ENCODE peak calls at places on chromosome 12, in five cellular contexts. One of them, this sample, is unnamed.

GRCh38 chr12:98002887-98003493 is 512.4 kb upstream of the TMPO start:
- DNase-seq in left lung: no peak
- DNase-seq in heart left ventricle: no peak
- DNase-seq in esophagus squamous epithelium: no peak
- DNase-seq in HepG2: peak; percentile 36
- DNase-seq in this sample: no peak

GRCh38 chr12:65825573-65826512 is 1.6 kb downstream of the HMGA2 start:
- DNase-seq in esophagus squamous epithelium: no peak
- DNase-seq in heart left ventricle: peak; percentile 18
- DNase-seq in left lung: peak; percentile 82
- DNase-seq in HepG2: no peak
- DNase-seq in this sample: peak; percentile 30

GRCh38 chr12:111429760-111430417 is 24.2 kb downstream of the SH2B3 start:
- DNase-seq in heart left ventricle: no peak
- DNase-seq in esophagus squamous epithelium: no peak
- DNase-seq in left lung: no peak
- DNase-seq in HepG2: no peak
- DNase-seq in this sample: no peak

GRCh38 chr12:25866586-25867378 is 91.7 kb upstream of the RASSF8 start:
- DNase-seq in heart left ventricle: no peak
- DNase-seq in esophagus squamous epithelium: no peak
- DNase-seq in left lung: no peak
- DNase-seq in HepG2: no peak
- DNase-seq in this sample: no peak

GRCh38 chr12:123449103-123449736 is 8.7 kb upstream of the SNRNP35 start:
- DNase-seq in esophagus squamous epithelium: no peak
- DNase-seq in left lung: no peak
- DNase-seq in heart left ventricle: no peak
- DNase-seq in HepG2: peak; percentile 69
- DNase-seq in this sample: no peak

GRCh38 chr12:18389820-18390219 is 128.5 kb downstream of the PIK3C2G start:
- DNase-seq in left lung: no peak
- DNase-seq in heart left ventricle: no peak
- DNase-seq in HepG2: no peak
- DNase-seq in esophagus squamous epithelium: no peak
- DNase-seq in this sample: no peak

GRCh38 chr12:92570056-92570753 is 132.6 kb upstream of the PLEKHG7 start:
- DNase-seq in left lung: no peak
- DNase-seq in HepG2: peak; percentile 67
- DNase-seq in esophagus squamous epithelium: no peak
- DNase-seq in heart left ventricle: peak; percentile 71
- DNase-seq in this sample: no peak

GRCh38 chr12:28378749-28379148 is 188.5 kb downstream of the CCDC91 start:
- DNase-seq in heart left ventricle: no peak
- DNase-seq in left lung: no peak
- DNase-seq in esophagus squamous epithelium: no peak
- DNase-seq in HepG2: no peak
- DNase-seq in this sample: no peak

GRCh38 chr12:29698756-29699155 is 85.0 kb downstream of the TMTC1 start:
- DNase-seq in esophagus squamous epithelium: no peak
- DNase-seq in HepG2: no peak
- DNase-seq in left lung: no peak
- DNase-seq in heart left ventricle: no peak
- DNase-seq in this sample: no peak

GRCh38 chr12:51593539-51593938 is 2.5 kb downstream of the SCN8A start:
- DNase-seq in heart left ventricle: peak; percentile 21
- DNase-seq in left lung: no peak
- DNase-seq in esophagus squamous epithelium: no peak
- DNase-seq in HepG2: peak; percentile 20
- DNase-seq in this sample: no peak

GRCh38 chr12:54018608-54018984 is 9.6 kb upstream of the HOXC6 start:
- DNase-seq in heart left ventricle: no peak
- DNase-seq in esophagus squamous epithelium: no peak
- DNase-seq in HepG2: no peak
- DNase-seq in left lung: peak; percentile 21
- DNase-seq in this sample: peak; percentile 70

GRCh38 chr12:89427508-89428156 is 75.3 kb upstream of the DUSP6 start:
- DNase-seq in left lung: no peak
- DNase-seq in HepG2: no peak
- DNase-seq in esophagus squamous epithelium: no peak
- DNase-seq in heart left ventricle: no peak
- DNase-seq in this sample: no peak

GRCh38 chr12:47935196-47935595 is 28.2 kb upstream of the TMEM106C start:
- DNase-seq in heart left ventricle: peak; percentile 54
- DNase-seq in HepG2: peak; percentile 33
- DNase-seq in esophagus squamous epithelium: no peak
- DNase-seq in left lung: no peak
- DNase-seq in this sample: peak; percentile 45

GRCh38 chr12:131493068-131493826 is 217.6 kb upstream of the SFSWAP start:
- DNase-seq in heart left ventricle: no peak
- DNase-seq in HepG2: no peak
- DNase-seq in left lung: no peak
- DNase-seq in esophagus squamous epithelium: no peak
- DNase-seq in this sample: no peak

GRCh38 chr12:122895290-122895689 is 634 bp downstream of the VPS37B start:
- DNase-seq in left lung: no peak
- DNase-seq in heart left ventricle: no peak
- DNase-seq in esophagus squamous epithelium: no peak
- DNase-seq in HepG2: no peak
- DNase-seq in this sample: no peak

GRCh38 chr12:51536159-51536558 is 54.9 kb upstream of the SCN8A start:
- DNase-seq in heart left ventricle: no peak
- DNase-seq in esophagus squamous epithelium: no peak
- DNase-seq in HepG2: no peak
- DNase-seq in left lung: no peak
- DNase-seq in this sample: no peak

GRCh38 chr12:15701721-15702156 is 87.4 kb downstream of the EPS8 start:
- DNase-seq in heart left ventricle: no peak
- DNase-seq in HepG2: no peak
- DNase-seq in left lung: no peak
- DNase-seq in esophagus squamous epithelium: no peak
- DNase-seq in this sample: no peak

GRCh38 chr12:100716949-100717732 is 77.4 kb upstream of the ANO4 start:
- DNase-seq in esophagus squamous epithelium: no peak
- DNase-seq in heart left ventricle: no peak
- DNase-seq in HepG2: no peak
- DNase-seq in left lung: peak; percentile 74
- DNase-seq in this sample: no peak

GRCh38 chr12:123389560-123390351 is 5.8 kb downstream of the KMT5A start:
- DNase-seq in esophagus squamous epithelium: no peak
- DNase-seq in HepG2: peak; percentile 45
- DNase-seq in heart left ventricle: peak; percentile 59
- DNase-seq in left lung: peak; percentile 91
- DNase-seq in this sample: peak; percentile 43

GRCh38 chr12:48125985-48126384 is 6.8 kb downstream of the PFKM start:
- DNase-seq in HepG2: no peak
- DNase-seq in esophagus squamous epithelium: no peak
- DNase-seq in heart left ventricle: peak; percentile 67
- DNase-seq in left lung: no peak
- DNase-seq in this sample: peak; percentile 91

GRCh38 chr12:53624956-53625355 is 1.2 kb downstream of the ATF7 start:
- DNase-seq in left lung: no peak
- DNase-seq in esophagus squamous epithelium: no peak
- DNase-seq in heart left ventricle: no peak
- DNase-seq in HepG2: no peak
- DNase-seq in this sample: no peak

GRCh38 chr12:72134934-72135333 is 137.2 kb upstream of the TRHDE start:
- DNase-seq in esophagus squamous epithelium: no peak
- DNase-seq in heart left ventricle: no peak
- DNase-seq in left lung: no peak
- DNase-seq in HepG2: no peak
- DNase-seq in this sample: no peak

GRCh38 chr12:47931187-47931586 is 26.4 kb upstream of the VDR start:
- DNase-seq in HepG2: no peak
- DNase-seq in esophagus squamous epithelium: no peak
- DNase-seq in heart left ventricle: no peak
- DNase-seq in left lung: no peak
- DNase-seq in this sample: no peak

GRCh38 chr12:73321319-73321718 is 1049.1 kb downstream of the TRHDE start:
- DNase-seq in heart left ventricle: no peak
- DNase-seq in esophagus squamous epithelium: no peak
- DNase-seq in left lung: no peak
- DNase-seq in HepG2: no peak
- DNase-seq in this sample: no peak

GRCh38 chr12:77166711-77167110 is 101.3 kb upstream of the E2F7 start:
- DNase-seq in left lung: no peak
- DNase-seq in heart left ventricle: no peak
- DNase-seq in HepG2: no peak
- DNase-seq in esophagus squamous epithelium: no peak
- DNase-seq in this sample: no peak

GRCh38 chr12:32897276-32897615 is 669 bp upstream of the PKP2 start:
- DNase-seq in heart left ventricle: no peak
- DNase-seq in esophagus squamous epithelium: no peak
- DNase-seq in HepG2: no peak
- DNase-seq in left lung: no peak
- DNase-seq in this sample: no peak
- H3K4me3 ChIP-seq in heart left ventricle: peak overlapping the region; percentile 64
- H3K4me3 ChIP-seq in esophagus squamous epithelium: peak overlapping the region; percentile 71
- H3K4me3 ChIP-seq in HepG2: peak overlapping the region; percentile 78
- H3K4me3 ChIP-seq in left lung: peak overlapping the region; percentile 53
- H3K4me3 ChIP-seq in this sample: peak overlapping the region; percentile 76

GRCh38 chr12:12715459-12716150 is 1.6 kb upstream of the CDKN1B start:
- DNase-seq in HepG2: no peak
- DNase-seq in esophagus squamous epithelium: no peak
- DNase-seq in left lung: no peak
- DNase-seq in heart left ventricle: no peak
- DNase-seq in this sample: no peak

GRCh38 chr12:12715128-12715458 is 2.1 kb upstream of the CDKN1B start:
- DNase-seq in esophagus squamous epithelium: no peak
- DNase-seq in left lung: no peak
- DNase-seq in HepG2: no peak
- DNase-seq in heart left ventricle: no peak
- DNase-seq in this sample: no peak

GRCh38 chr12:12713932-12714275 is 3.3 kb upstream of the CDKN1B start:
- DNase-seq in left lung: no peak
- DNase-seq in heart left ventricle: no peak
- DNase-seq in HepG2: no peak
- DNase-seq in esophagus squamous epithelium: no peak
- DNase-seq in this sample: no peak

GRCh38 chr12:12716151-12716844 is 870 bp upstream of the CDKN1B start:
- DNase-seq in esophagus squamous epithelium: no peak
- DNase-seq in HepG2: peak; percentile 63
- DNase-seq in heart left ventricle: peak; percentile 32
- DNase-seq in left lung: no peak
- DNase-seq in this sample: no peak

DNA sequence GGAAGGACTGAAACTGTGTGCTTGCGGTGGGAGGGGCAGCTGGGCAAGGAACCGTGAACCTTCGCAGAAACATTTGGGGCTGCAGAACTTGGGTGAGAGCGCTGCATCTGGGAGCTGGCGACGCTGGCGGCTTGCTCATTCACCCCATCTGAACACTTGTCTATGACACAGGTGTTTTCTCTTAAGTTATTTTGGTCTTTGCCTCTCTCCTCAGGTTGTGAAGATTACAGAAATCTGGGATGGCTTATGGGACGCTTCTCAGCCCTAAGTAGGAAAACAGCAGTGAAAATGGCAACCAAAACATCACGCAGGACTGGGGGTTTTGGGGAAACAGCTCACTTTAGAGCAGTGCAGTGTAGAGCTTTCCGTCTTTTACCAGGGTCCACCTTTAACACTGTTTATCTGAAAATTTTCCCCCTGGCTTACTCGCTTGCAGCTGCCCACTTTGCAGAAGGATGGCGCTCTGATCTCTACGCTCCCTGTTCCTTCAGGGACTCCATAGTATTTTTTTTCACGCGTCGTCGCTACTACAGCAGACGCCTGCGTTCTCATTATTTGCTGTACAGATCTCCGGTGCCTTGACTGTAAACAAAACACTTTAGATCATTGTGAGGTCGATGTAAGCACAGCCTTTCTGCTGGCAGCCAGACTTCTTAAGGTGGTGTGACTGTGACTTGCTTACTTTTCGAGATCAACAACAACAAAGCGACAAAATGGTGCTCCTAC is 2.7 kb upstream of the CDKN1B start:
- DNase-seq in heart left ventricle: peak; percentile 41
- DNase-seq in esophagus squamous epithelium: no peak
- DNase-seq in left lung: no peak
- DNase-seq in HepG2: no peak
- DNase-seq in this sample: no peak
- H3K4me1 ChIP-seq in heart left ventricle: peaks cover 16% of the 10 kb centered on the region
- H3K4me1 ChIP-seq in esophagus squamous epithelium: peaks cover 24% of the 10 kb centered on the region
- H3K4me1 ChIP-seq in left lung: peaks cover 4% of the 10 kb centered on the region
- H3K4me1 ChIP-seq in HepG2: peaks cover 22% of the 10 kb centered on the region
- H3K4me1 ChIP-seq in this sample: peaks cover 24% of the 10 kb centered on the region

DNA sequence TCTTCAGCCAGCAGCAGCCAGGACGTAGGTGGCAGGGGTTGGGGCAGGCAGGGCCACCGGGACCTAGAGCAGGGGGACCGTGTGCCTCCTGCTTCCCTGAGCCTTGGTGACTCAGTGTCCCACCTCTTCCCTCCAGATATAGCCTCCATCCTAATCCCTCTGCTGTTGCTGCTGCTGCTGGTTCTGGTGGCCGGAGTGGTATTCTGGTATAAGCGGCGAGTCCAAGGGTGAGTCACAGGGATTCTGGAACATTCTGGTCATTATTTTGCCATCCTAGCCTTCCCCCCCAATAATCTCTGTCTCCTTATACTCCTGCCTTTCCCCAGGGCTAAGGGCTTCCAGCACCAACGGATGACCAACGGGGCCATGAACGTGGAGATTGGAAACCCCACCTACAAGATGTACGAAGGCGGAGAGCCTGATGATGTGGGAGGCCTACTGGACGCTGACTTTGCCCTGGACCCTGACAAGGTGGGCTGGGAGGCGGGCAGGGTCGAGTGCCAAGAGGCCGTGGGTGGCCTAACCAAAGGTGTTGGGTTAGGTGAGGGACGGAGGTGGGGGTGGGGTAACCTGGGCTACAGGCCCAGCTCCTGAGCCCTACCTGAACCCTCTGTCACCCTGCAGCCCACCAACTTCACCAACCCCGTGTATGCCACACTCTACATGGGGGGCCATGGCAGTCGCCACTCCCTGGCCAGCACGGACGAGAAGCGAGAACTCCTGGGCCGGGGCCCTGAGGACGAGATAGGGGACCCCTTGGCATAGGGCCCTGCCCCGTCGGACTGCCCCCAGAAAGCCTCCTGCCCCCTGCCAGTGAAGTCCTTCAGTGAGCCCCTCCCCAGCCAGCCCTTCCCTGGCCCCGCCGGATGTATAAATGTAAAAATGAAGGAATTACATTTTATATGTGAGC is 4.5 kb upstream of the NXPH4 start:
- DNase-seq in HepG2: no peak
- DNase-seq in esophagus squamous epithelium: no peak
- DNase-seq in left lung: no peak
- DNase-seq in heart left ventricle: no peak
- DNase-seq in this sample: no peak
- TF ChIP-seq CTCF in HepG2: no peak
- TF ChIP-seq CTCF in esophagus squamous epithelium: no peak
- TF ChIP-seq CTCF in left lung: no peak
- TF ChIP-seq CTCF in heart left ventricle: no peak
- TF ChIP-seq CTCF in this sample: no peak

DNA sequence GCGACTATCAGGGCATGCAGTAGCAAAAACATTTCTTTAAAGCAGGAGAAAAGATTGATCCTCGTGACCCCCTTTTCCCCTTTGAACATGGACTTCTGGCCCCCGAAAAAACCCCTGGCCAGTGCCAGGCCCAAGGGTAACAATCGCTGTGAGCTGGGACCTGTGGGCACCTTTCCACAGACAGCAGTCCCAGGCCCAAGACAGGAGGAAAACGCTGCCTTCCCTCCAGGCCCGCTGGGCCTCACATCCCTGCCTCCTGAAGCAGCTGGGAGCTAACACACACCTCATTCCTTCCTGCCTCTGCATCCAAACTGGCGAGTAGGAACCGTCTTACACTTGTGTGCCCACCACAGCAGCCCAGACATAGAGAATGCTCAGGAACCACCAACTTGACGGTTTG is 1.2 kb downstream of the VWF start:
- DNase-seq in left lung: no peak
- DNase-seq in esophagus squamous epithelium: no peak
- DNase-seq in heart left ventricle: no peak
- DNase-seq in HepG2: no peak
- DNase-seq in this sample: no peak
- H3K4me3 ChIP-seq in left lung: peak overlapping the region; percentile 32
- H3K4me3 ChIP-seq in esophagus squamous epithelium: peak overlapping the region; percentile 35
- H3K4me3 ChIP-seq in heart left ventricle: peak overlapping the region; percentile 58
- H3K4me3 ChIP-seq in HepG2: no peak overlapping the region
- H3K4me3 ChIP-seq in this sample: peak overlapping the region; percentile 60